ENCODE peak calls at places on chromosome 22, in six cellular contexts. Z is WTC11, D is H1, S is HCT116, Y is GM12878, Q is K562. B is an unnamed sample.

GRCh38 chr22:43441216-43441615 is 29.4 kb downstream of the MPPED1 start:
- DNase-seq in D (no peak), Y (no peak), S (no peak), Z (no peak), Q (no peak), B (no peak)

GRCh38 chr22:35486116-35486631 is 54.5 kb upstream of the RASD2 start:
- DNase-seq in Z (no peak), Q (no peak), Y (no peak), S (no peak), D (no peak), B (no peak)

GRCh38 chr22:49693848-49694247 is 133.8 kb downstream of the BRD1 start:
- DNase-seq in S (no peak), Q (no peak), Y (no peak), Z (no peak), D (no peak), B (no peak)

GRCh38 chr22:21055880-21056319 is 10.2 kb downstream of the LRRC74B start:
- DNase-seq in D (no peak), Z (no peak), Y (no peak), S (no peak), Q (peak), B (no peak)

GRCh38 chr22:50148991-50149721 is 21.4 kb upstream of the PANX2 start:
- DNase-seq in Z (peak), Y (peak), D (peak), S (peak), Q (peak), B (peak)

GRCh38 chr22:22181515-22181959 is 63.0 kb upstream of the VPREB1 start:
- DNase-seq in Q (no peak), Y (no peak), Z (no peak), D (no peak), S (no peak), B (peak)

GRCh38 chr22:50733521-50734342 is 4.3 kb upstream of the ACR start:
- DNase-seq in S (no peak), D (no peak), Y (no peak), Z (peak), Q (no peak), B (no peak)

GRCh38 chr22:50318698-50319411 is 8.0 kb downstream of the DENND6B start:
- DNase-seq in Y (no peak), D (no peak), Q (peak), S (no peak), Z (no peak), B (no peak)

GRCh38 chr22:19604711-19605268 is 80.6 kb upstream of the CLDN5 start:
- DNase-seq in Y (no peak), Q (peak), D (no peak), S (no peak), Z (no peak), B (peak)

GRCh38 chr22:19606332-19607197 is 82.4 kb upstream of the CLDN5 start:
- DNase-seq in Z (no peak), S (no peak), D (no peak), Y (no peak), Q (peak), B (no peak)

GRCh38 chr22:19605508-19606331 is 81.5 kb upstream of the CLDN5 start:
- DNase-seq in Y (no peak), Z (no peak), D (no peak), Q (no peak), S (no peak), B (no peak)

GRCh38 chr22:19608114-19608494 is 83.9 kb upstream of the CLDN5 start:
- DNase-seq in Y (no peak), Z (no peak), S (no peak), D (no peak), Q (no peak), B (no peak)

GRCh38 chr22:19607198-19608113 is 83.2 kb upstream of the CLDN5 start:
- DNase-seq in Q (no peak), Z (peak), D (no peak), Y (no peak), S (no peak), B (no peak)
- TF ChIP-seq ATF3 in Q (no peak), Z (no peak), D (no peak), Y (no peak), S (no peak), B (no peak)

GRCh38 chr22:23452231-23453010 is 127.7 kb downstream of the IGLL1 start:
- DNase-seq in Y (no peak), Z (no peak), Q (no peak), S (no peak), D (no peak), B (no peak)

GRCh38 chr22:23450434-23450795 is 129.7 kb downstream of the IGLL1 start:
- DNase-seq in S (no peak), Z (no peak), Q (no peak), D (no peak), Y (no peak), B (no peak)

GRCh38 chr22:23446796-23447350 is 133.2 kb downstream of the IGLL1 start:
- DNase-seq in Y (no peak), D (no peak), Z (no peak), Q (no peak), S (no peak), B (no peak)
- TF ChIP-seq ATF3 in Y (no peak), D (no peak), Z (no peak), Q (no peak), S (no peak), B (no peak)

DNA sequence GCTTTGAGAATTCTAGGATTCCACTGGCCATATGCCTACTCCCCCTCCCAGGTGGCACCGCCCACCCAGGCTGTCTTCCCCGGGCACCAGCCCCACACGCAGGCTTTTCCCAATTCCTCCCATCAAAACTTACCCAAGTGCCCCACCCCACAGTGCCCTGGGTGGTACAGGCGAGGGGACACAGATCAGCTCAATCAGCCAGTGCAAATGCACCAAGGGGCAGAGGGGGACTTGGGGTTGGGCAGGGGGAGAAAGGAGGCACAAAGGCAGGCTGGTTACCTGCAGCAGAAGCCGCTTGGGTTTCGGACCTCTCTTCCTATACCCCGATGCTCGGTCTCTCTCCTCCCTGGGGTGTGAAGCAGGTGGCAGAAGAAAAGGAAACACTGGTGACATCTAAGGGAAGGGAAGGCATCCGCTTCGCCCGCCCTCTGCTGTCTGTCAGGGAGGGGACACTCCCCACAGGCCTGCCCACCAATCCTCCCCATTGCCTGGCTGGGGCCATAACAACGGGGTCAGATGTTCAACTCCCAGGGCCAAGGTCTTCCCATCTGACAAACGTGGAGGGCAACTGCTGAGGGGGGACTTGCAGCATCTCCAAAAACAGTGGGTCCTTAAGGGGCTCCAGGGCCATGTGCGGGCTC is 14.0 kb downstream of the CBX7 start:
- DNase-seq in S (no peak), Q (no peak), D (no peak), Y (no peak), Z (no peak), B (no peak)
- TF ChIP-seq ATF3 in S (no peak), Q (no peak), D (no peak), Y (no peak), Z (no peak), B (no peak)

GRCh38 chr22:44661659-44662569 is 40.1 kb upstream of the PRR5 start:
- DNase-seq in Y (no peak), Q (no peak), Z (no peak), S (no peak), D (no peak), B (no peak)

GRCh38 chr22:44665115-44665514 is 36.9 kb upstream of the PRR5 start:
- DNase-seq in D (no peak), Q (no peak), Z (no peak), S (no peak), Y (no peak), B (no peak)

GRCh38 chr22:44666207-44666585 is 35.8 kb upstream of the PRR5 start:
- DNase-seq in Q (no peak), Z (no peak), D (no peak), S (no peak), Y (no peak), B (no peak)

GRCh38 chr22:44663256-44663999 is 38.6 kb upstream of the PRR5 start:
- DNase-seq in Y (no peak), S (no peak), Q (no peak), Z (no peak), D (no peak), B (no peak)

DNA sequence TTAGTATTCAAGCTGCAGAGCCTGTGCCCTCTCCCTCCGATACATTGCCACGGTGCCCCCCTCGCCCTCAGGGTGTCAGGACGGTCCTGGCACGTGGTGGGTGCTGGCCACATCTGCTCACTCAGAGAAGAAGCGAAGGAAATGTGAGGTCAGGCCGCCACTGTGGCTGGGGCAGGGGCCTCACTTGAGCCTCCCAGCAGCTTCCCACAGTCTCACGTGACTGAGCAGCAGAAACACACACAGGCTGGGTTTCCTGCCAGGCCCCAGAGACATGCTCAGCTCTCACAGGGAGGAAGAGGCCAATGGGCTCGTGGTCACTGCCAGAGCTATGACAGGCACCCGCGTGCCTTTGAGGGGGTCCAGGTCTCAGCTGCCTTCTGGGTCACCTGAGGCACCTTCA is 37.9 kb upstream of the PRR5 start:
- DNase-seq in D (no peak), Q (no peak), Y (no peak), S (no peak), Z (no peak), B (no peak)
- TF ChIP-seq ATF3 in D (no peak), Q (no peak), Y (no peak), S (no peak), Z (no peak), B (no peak)

GRCh38 chr22:19177164-19178064 is 1.1 kb downstream of the SLC25A1 start:
- DNase-seq in S (no peak), Z (peak), Y (no peak), D (no peak), Q (no peak), B (no peak)
- TF ChIP-seq ATF3 in S (no peak), Z (no peak), Y (no peak), D (no peak), Q (no peak), B (no peak)

DNA sequence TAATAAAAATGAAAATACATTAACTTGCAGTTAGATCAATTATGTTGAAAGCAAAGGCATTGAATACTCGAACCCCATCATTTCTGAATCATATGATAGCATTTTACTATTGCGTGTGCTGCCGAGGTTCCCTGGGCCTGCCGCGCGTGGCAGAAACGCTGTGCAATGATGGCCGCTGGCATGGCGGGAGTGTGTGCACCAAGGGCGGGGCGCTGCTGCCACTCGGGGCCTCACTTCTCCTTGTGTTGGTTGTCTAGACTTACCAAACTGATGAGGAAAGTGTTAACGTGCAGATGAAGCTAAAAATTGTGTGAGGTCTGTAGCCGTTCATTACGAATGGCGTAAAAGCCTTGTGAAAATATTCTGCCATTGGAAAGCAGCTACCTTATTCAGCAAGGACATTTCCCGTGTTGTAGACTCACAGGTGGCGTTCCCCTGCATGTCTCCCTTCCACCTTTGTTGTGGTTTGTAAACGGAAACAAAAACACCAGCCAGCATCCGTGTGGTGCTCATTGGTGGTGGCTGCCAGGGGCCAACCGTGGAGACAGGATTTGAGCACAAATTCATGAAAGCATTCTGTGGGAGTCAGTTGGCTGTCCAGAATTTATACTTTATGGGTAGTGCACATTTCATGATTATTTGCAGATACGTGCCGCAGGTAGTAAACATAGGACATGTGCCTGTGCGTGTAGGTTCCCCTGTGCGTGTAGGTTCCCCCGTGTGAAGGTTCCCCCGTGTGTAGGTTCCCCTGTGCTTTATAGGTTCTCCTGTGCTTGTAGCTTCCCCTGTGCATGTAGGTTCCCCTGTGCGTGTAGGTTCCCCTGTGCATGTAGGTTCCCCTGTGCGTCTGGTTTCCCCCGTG is 5.9 kb upstream of the GRAMD4 start:
- DNase-seq in Y (peak), Z (no peak), Q (no peak), D (no peak), S (no peak), B (no peak)
- TF ChIP-seq ATF3 in Y (no peak), Z (no peak), Q (no peak), D (no peak), S (no peak), B (no peak)

GRCh38 chr22:30308096-30308495 is 18.6 kb downstream of the TBC1D10A start:
- DNase-seq in Z (no peak), D (no peak), Q (no peak), S (no peak), Y (no peak), B (no peak)
- TF ChIP-seq ATF3 in Z (no peak), D (no peak), Q (no peak), S (no peak), Y (no peak), B (no peak)

GRCh38 chr22:27642104-27642800 is 159.3 kb downstream of the MN1 start:
- DNase-seq in Y (no peak), Z (no peak), Q (peak), D (no peak), S (no peak), B (peak)
- TF ChIP-seq ATF3 in Y (no peak), Z (no peak), Q (no peak), D (no peak), S (no peak), B (no peak)

DNA sequence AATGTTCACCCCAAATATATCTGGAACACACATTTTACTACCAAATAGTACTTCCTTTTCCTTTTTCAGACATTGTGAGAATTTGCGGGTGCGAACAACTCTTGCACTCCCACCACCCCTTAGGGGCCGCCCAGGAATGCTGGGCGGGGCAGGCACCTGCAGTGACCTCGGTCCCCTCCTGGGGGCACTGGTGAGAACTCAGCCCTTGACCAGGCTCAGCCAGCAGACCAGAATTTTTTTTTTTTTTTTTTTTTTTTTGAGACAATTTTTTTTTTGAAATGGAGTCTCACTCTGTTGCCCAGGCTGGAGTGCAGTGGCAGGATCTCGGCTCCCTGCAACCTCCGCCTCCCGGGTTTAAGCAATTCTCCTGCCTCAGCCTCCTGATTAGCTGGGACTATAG is 75.8 kb downstream of the ARHGAP8 start:
- DNase-seq in Y (no peak), Q (peak), Z (peak), S (no peak), D (no peak), B (no peak)
- TF ChIP-seq ATF3 in Y (no peak), Q (no peak), Z (no peak), S (no peak), D (no peak), B (no peak)

B was measured in HepG2.